ENCODE peak calls at places on chromosome 16, in five cellular contexts. F is HCT116, M is HepG2, V is K562, N is H1. Y is an unnamed sample.

GRCh38 chr16:15676506-15676905 is 26.5 kb downstream of the NDE1 start:
- DNase-seq in N (no peak), F (no peak), M (no peak), V (no peak), Y (no peak)

GRCh38 chr16:86222965-86223551 is 287.3 kb upstream of the FOXF1 start:
- DNase-seq in V (no peak), N (no peak), M (no peak), F (no peak), Y (no peak)

GRCh38 chr16:57485091-57485915 is 990 bp downstream of the DOK4 start:
- DNase-seq in N (no peak), M (no peak), V (no peak), F (no peak), Y (no peak)

GRCh38 chr16:48526058-48526957 is 83.7 kb downstream of the N4BP1 start:
- DNase-seq in F (peak), M (peak), V (no peak), N (no peak), Y (peak)

GRCh38 chr16:23149993-23150364 is 727 bp upstream of the USP31 start:
- DNase-seq in V (no peak), N (no peak), F (no peak), M (no peak), Y (no peak)

GRCh38 chr16:52671560-52671959 is 124.6 kb upstream of the TOX3 start:
- DNase-seq in F (no peak), N (no peak), M (no peak), V (no peak), Y (no peak)

GRCh38 chr16:57689772-57690558 is 4.6 kb upstream of the DRC7 start:
- DNase-seq in N (no peak), M (no peak), F (no peak), V (peak), Y (peak)

GRCh38 chr16:73116576-73116975 is 68.6 kb upstream of the ZFHX3 start:
- DNase-seq in F (no peak), M (no peak), N (no peak), V (no peak), Y (no peak)

GRCh38 chr16:84816485-84816884 is 3.3 kb upstream of the CRISPLD2 start:
- DNase-seq in F (no peak), M (no peak), V (no peak), N (no peak), Y (no peak)

GRCh38 chr16:57616241-57616640 is 12.2 kb upstream of the ADGRG1 start:
- DNase-seq in M (no peak), N (peak), V (no peak), F (no peak), Y (no peak)

GRCh38 chr16:57178296-57178695 is 7.5 kb downstream of the PSME3IP1 start:
- DNase-seq in V (no peak), N (no peak), F (no peak), M (no peak), Y (no peak)

GRCh38 chr16:76059186-76059585 is 218.0 kb upstream of the CNTNAP4 start:
- DNase-seq in N (no peak), V (no peak), F (no peak), M (no peak), Y (no peak)

GRCh38 chr16:31507929-31508705 is at the start of gene RUSF1:
- DNase-seq in N (peak), V (peak), F (peak), M (peak), Y (peak)

GRCh38 chr16:28538733-28539596 is at the start of gene NUPR1:
- DNase-seq in V (no peak), M (peak), F (no peak), N (no peak), Y (no peak)

GRCh38 chr16:12086861-12087260 is 110.3 kb downstream of the SNX29 start:
- DNase-seq in N (no peak), M (no peak), V (no peak), F (no peak), Y (no peak)

GRCh38 chr16:23587726-23588125 is 8.4 kb downstream of the NDUFAB1 start:
- DNase-seq in M (no peak), V (no peak), F (no peak), N (no peak), Y (no peak)

GRCh38 chr16:83420206-83420760 is 387.5 kb upstream of the HSBP1 start:
- DNase-seq in M (peak), V (peak), F (no peak), N (no peak), Y (no peak)

GRCh38 chr16:7888421-7888820 is 555.8 kb downstream of the RBFOX1 start:
- DNase-seq in V (no peak), N (no peak), F (no peak), M (no peak), Y (no peak)

GRCh38 chr16:684961-685696 is 995 bp upstream of the JMJD8 start:
- DNase-seq in V (no peak), M (no peak), N (no peak), F (no peak), Y (no peak)

GRCh38 chr16:1079341-1079740 is 6.8 kb downstream of the SSTR5 start:
- DNase-seq in M (no peak), V (no peak), F (no peak), N (no peak), Y (no peak)

GRCh38 chr16:46914556-46915201 is 30.5 kb downstream of the GPT2 start:
- DNase-seq in V (no peak), F (no peak), M (no peak), N (no peak), Y (no peak)

GRCh38 chr16:46915483-46916025 is 31.4 kb downstream of the GPT2 start:
- DNase-seq in M (no peak), V (no peak), F (no peak), N (no peak), Y (no peak)

GRCh38 chr16:46918905-46919792 is 35.0 kb downstream of the GPT2 start:
- DNase-seq in F (no peak), V (peak), N (no peak), M (peak), Y (peak)

GRCh38 chr16:46918400-46918799 is 34.2 kb downstream of the GPT2 start:
- DNase-seq in F (no peak), V (no peak), N (no peak), M (no peak), Y (no peak)

DNA sequence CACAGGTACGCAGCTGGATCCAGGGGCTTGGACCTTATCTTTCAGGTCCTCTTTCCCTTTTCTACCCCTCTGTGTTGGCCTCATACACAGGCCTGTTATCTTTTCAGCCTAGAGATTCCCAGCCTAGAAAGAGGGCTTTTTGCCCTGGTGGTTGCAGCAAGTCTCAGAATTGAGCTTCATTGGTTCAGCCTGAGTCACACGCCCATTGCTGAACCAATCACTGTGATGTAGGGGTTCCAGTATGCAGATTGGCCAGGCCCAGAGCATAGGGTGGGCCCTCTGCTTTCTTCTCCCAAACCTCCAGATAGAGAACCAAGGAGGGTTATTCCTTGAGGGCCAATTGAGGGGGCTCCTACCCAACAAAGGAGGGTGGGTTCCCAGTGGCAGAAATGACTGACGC is 32.8 kb downstream of the GPT2 start:
- DNase-seq in N (no peak), M (peak), V (peak), F (peak), Y (no peak)
- TF ChIP-seq RAD21 in N (no peak), M (no peak), V (no peak), F (no peak), Y (no peak)

DNA sequence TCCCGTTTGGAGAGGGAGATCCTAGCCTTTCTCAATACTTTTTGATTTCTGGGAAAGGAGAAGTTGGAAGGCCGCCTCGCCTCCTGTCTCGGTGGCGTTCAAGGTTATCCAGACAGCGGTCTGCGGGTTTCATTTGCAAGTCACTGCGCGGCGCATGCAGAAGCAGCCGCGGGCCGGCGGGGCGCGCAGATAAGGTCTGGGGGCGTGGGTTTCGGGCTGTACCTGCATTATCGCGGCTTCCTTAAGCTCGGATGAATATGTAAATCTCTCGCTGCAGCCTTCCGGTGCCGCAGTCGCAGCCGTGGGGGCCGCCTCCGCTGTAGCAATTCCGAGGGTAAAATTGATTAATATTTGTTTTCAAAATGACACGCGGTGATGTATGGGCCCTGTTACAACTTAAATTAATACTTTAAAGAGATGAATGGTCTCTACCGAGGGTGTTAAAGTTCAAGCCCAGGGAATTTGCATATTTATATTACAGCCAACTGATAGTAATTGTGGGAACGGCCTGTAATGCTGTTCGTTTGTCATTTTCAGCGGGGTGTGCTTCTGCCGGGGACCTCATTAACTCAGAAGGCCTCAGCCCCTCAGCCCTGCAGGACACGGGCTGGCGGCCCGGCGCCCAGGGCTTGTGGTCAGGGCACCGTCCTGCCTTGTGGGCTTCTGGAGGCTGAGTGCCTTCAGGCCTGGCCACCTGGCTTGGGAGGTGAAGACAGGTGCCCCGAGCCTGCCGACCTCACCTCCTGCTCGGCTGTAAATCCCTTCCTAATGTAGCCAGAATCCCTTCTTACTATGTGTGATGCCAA is 99.4 kb downstream of the CYLD start:
- DNase-seq in V (peak), N (peak), M (no peak), F (no peak), Y (no peak)
- TF ChIP-seq EZH2 in V (no peak), N (no peak), M (no peak), F (no peak), Y (no peak)

GRCh38 chr16:70747703-70748631 is 53.0 kb downstream of the VAC14 start:
- DNase-seq in F (no peak), N (no peak), V (no peak), M (no peak), Y (no peak)
- TF ChIP-seq RAD21 in F (no peak), N (no peak), V (no peak), M (no peak), Y (no peak)

GRCh38 chr16:66844009-66844341 is 239 bp upstream of the CA7 start:
- DNase-seq in M (no peak), V (no peak), N (no peak), F (no peak), Y (no peak)

GRCh38 chr16:66843191-66843590 is 1.0 kb upstream of the CA7 start:
- DNase-seq in M (no peak), V (no peak), F (no peak), N (no peak), Y (no peak)

GRCh38 chr16:66845080-66845410 is 831 bp downstream of the CA7 start:
- DNase-seq in V (no peak), F (no peak), N (no peak), M (no peak), Y (no peak)

GRCh38 chr16:66845791-66846221 is 1.6 kb downstream of the CA7 start:
- DNase-seq in V (no peak), F (no peak), N (no peak), M (no peak), Y (no peak)

DNA sequence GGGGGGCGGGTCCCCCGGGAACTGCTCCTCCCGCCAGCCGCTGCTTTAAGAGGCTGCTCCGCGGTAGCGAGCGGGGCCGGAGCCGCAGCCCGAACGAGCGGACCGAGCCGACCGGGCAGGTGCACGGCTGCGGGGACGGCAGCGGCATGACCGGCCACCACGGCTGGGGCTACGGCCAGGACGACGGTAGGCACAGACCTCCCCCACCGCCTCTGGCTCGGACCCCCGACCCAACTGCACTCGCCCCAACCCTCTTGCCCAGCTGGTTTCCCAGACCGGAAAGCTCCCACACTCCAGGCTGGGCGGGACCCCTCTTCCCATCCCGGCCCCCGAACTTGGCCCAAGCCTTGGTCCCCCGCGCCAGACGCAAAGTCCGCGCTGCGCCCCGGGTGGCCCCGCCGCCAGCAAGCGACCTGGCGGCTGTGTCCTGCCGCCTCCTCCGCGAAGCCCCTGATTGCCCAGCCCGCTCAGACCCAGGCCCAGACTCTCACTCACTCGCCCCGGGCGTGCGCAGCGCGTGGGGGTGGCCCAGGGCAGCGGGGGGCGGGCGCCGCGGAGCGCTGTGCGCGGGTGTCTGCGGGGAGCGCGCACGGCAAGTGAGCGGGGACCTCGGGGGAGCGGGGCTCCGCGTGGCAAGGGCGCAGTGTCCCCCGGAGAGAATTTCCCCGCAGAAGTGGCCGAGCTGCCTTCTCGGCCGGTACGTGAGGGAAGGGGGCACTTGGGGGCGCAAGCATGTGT is at the start of gene CA7:
- DNase-seq in M (no peak), F (no peak), N (peak), V (peak), Y (no peak)
- TF ChIP-seq EZH2 in M (no peak), F (no peak), N (peak), V (no peak), Y (no peak)